ENCODE peak calls at places on chromosomes 5 and 9, in eight cellular contexts. Z is epithelial cell of esophagus, Q is adrenal gland, L is esophagus muscularis mucosa, O is colonic mucosa, Y is transverse colon, R is GM23338, V is psoas muscle. B is an unnamed sample.

GRCh38 chr5:143261748-143262392 is 141.6 kb downstream of the NR3C1 start:
- DNase-seq in R (no peak), Y (no peak), Z (peak), O (no peak), V (no peak), Q (no peak), L (no peak), B (no peak)

GRCh38 chr9:105510024-105510423 is 47.9 kb upstream of the FKTN start:
- DNase-seq in Q (no peak), L (no peak), Y (no peak), Z (peak), V (no peak), O (no peak), R (no peak), B (no peak)

GRCh38 chr9:130138791-130139190 is 33.4 kb upstream of the NCS1 start:
- DNase-seq in Y (peak), Q (peak), R (no peak), O (no peak), V (peak), L (no peak), Z (peak), B (no peak)

GRCh38 chr9:95116002-95116819 is 201.3 kb downstream of the FANCC start:
- DNase-seq in O (peak), L (no peak), Q (no peak), Y (peak), R (peak), V (no peak), Z (peak), B (peak)

GRCh38 chr5:125559296-125559695 is 812.9 kb upstream of the ZNF608 start:
- DNase-seq in Y (no peak), O (no peak), L (no peak), Q (peak), V (no peak), R (no peak), Z (peak), B (no peak)

GRCh38 chr5:153619706-153620105 is 129.2 kb downstream of the GRIA1 start:
- DNase-seq in Y (no peak), V (no peak), R (no peak), L (no peak), O (no peak), Q (no peak), Z (peak), B (no peak)

GRCh38 chr9:98931990-98932389 is 11.7 kb upstream of the COL15A1 start:
- DNase-seq in R (no peak), V (no peak), Y (no peak), Q (no peak), Z (no peak), L (no peak), O (no peak), B (no peak)

GRCh38 chr9:37452611-37453010 is 12.6 kb downstream of the ZBTB5 start:
- DNase-seq in Q (peak), R (no peak), V (no peak), Y (no peak), L (no peak), O (no peak), Z (no peak), B (no peak)

GRCh38 chr9:78288214-78288892 is 8.6 kb upstream of the PSAT1 start:
- DNase-seq in Q (no peak), Z (peak), Y (no peak), V (no peak), R (peak), L (no peak), O (no peak), B (no peak)

GRCh38 chr5:685262-686171 is 7.6 kb downstream of the TPPP start:
- DNase-seq in Q (peak), O (no peak), V (peak), Y (no peak), L (no peak), Z (no peak), R (no peak), B (no peak)

GRCh38 chr5:107121793-107122519 is 548.8 kb downstream of the EFNA5 start:
- DNase-seq in Y (no peak), L (no peak), Q (no peak), V (no peak), R (no peak), Z (no peak), O (no peak), B (no peak)

GRCh38 chr9:120676767-120677402 is 37.4 kb downstream of the MEGF9 start:
- DNase-seq in Q (no peak), O (no peak), Z (no peak), V (no peak), L (no peak), R (no peak), Y (no peak), B (no peak)

DNA sequence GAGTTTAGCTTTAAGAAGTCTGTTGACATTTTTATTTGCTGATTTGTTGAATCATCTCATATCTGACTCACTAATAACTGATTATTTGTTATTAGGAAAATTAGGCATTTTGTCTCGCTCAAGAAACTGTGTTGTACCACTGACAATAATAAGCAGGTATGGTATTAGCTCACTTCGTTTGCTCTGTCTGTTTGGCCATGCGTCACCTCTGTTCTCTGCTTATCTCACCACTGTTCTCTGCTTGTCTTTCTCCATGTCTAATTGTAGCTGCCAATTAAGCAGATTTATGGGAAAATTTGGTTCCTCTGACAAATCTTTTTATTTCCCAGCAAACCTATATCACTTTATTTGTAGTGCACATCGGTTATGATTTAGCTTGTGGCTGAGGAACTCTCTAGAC is 138.9 kb downstream of the WDR41 start:
- DNase-seq in Y (no peak), R (no peak), V (no peak), O (no peak), Q (no peak), L (no peak), Z (no peak), B (no peak)
- H3K4me3 ChIP-seq in Y (no peak), R (no peak), V (no peak), O (no peak), Q (no peak), L (no peak), Z (no peak), B (no peak)

GRCh38 chr9:90018688-90019087 is 413.9 kb downstream of the GADD45G start:
- DNase-seq in Q (peak), L (no peak), Z (no peak), Y (no peak), V (no peak), O (no peak), R (no peak), B (no peak)
- TF ChIP-seq CTCF in Q (no peak), L (no peak), Z (no peak), Y (no peak), V (no peak), O (no peak), R (no peak), B (no peak)

GRCh38 chr9:125422853-125423252 is 161.2 kb downstream of the GAPVD1 start:
- DNase-seq in V (no peak), R (no peak), Z (no peak), L (no peak), Q (no peak), O (no peak), Y (no peak), B (no peak)

GRCh38 chr9:125425901-125426515 is 164.4 kb downstream of the GAPVD1 start:
- DNase-seq in Z (no peak), L (no peak), R (no peak), Q (no peak), V (no peak), Y (no peak), O (no peak), B (no peak)

GRCh38 chr9:125425176-125425897 is 163.7 kb downstream of the GAPVD1 start:
- DNase-seq in R (no peak), Y (no peak), O (no peak), L (no peak), V (no peak), Z (no peak), Q (peak), B (no peak)

GRCh38 chr9:125421591-125422181 is 160.1 kb downstream of the GAPVD1 start:
- DNase-seq in O (no peak), V (no peak), Z (no peak), Y (no peak), Q (no peak), R (no peak), L (no peak), B (no peak)

GRCh38 chr9:125423964-125424363 is 162.3 kb downstream of the GAPVD1 start:
- DNase-seq in V (no peak), Y (no peak), Q (no peak), O (no peak), R (no peak), L (no peak), Z (no peak), B (no peak)
- H3K4me3 ChIP-seq in V (no peak), Y (no peak), Q (no peak), O (no peak), R (no peak), L (no peak), Z (no peak), B (no peak)

DNA sequence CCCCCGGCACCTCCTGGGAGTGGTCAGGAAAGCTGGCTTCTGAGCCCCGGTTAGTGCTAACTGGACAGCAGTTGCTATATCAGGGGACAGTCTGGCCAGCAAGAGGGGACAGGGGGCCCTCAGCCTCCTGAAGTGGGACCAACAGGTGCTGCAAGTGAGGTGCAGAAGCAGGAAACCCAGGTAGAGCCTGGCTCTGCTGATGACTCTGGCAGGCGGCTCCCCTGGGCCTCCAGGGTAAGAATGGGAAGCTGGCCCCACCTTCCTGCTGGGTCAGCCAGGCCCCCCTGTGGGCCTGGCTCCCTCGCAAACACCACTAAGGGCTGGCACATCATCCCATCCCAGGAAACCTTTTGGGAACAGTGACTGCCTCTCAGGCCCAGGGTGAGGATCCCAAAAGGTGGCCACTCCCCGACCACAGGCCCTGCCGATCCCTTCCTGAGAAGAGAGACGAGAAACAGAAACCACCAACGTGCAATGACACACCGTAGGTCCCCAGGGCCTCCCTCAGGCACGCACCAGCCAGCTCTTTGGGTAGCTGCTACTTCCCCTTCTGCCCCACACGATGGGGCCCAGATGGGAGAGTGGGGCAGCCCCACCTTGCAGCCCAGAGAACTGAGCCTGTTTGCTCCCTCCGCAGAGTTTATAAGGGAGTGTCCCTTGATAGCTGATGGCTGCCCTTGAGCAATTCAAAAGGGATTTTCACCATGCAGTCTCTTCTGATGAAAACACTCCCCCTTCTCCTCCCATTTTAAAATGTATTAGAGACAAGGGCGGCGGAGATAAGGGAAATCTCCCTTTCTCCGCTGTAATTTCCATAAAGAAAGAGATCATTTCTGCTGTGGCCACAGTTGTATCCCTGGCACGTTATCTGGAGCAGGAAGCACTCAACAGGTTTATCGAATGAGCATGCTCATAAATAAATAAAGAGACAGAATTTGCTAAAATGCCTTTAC is 76.8 kb downstream of the STK10 start:
- DNase-seq in V (peak), Y (peak), L (no peak), O (peak), R (peak), Z (peak), Q (no peak), B (no peak)
- TF ChIP-seq CTCF in V (no peak), Y (no peak), L (no peak), O (no peak), R (no peak), Z (no peak), Q (no peak), B (no peak)

GRCh38 chr5:51378415-51378777 is 4.9 kb upstream of the ISL1 start:
- DNase-seq in Q (no peak), V (no peak), Y (no peak), O (no peak), R (peak), Z (no peak), L (no peak), B (no peak)

GRCh38 chr5:51378061-51378409 is 5.2 kb upstream of the ISL1 start:
- DNase-seq in L (no peak), V (no peak), R (no peak), O (no peak), Q (no peak), Y (no peak), Z (no peak), B (no peak)

GRCh38 chr5:51376504-51376903 is 6.7 kb upstream of the ISL1 start:
- DNase-seq in V (no peak), O (no peak), R (no peak), Y (no peak), Q (no peak), L (no peak), Z (no peak), B (no peak)

GRCh38 chr5:51378778-51379652 is 4.2 kb upstream of the ISL1 start:
- DNase-seq in Z (peak), Q (no peak), L (no peak), V (no peak), O (no peak), R (peak), Y (no peak), B (no peak)

DNA sequence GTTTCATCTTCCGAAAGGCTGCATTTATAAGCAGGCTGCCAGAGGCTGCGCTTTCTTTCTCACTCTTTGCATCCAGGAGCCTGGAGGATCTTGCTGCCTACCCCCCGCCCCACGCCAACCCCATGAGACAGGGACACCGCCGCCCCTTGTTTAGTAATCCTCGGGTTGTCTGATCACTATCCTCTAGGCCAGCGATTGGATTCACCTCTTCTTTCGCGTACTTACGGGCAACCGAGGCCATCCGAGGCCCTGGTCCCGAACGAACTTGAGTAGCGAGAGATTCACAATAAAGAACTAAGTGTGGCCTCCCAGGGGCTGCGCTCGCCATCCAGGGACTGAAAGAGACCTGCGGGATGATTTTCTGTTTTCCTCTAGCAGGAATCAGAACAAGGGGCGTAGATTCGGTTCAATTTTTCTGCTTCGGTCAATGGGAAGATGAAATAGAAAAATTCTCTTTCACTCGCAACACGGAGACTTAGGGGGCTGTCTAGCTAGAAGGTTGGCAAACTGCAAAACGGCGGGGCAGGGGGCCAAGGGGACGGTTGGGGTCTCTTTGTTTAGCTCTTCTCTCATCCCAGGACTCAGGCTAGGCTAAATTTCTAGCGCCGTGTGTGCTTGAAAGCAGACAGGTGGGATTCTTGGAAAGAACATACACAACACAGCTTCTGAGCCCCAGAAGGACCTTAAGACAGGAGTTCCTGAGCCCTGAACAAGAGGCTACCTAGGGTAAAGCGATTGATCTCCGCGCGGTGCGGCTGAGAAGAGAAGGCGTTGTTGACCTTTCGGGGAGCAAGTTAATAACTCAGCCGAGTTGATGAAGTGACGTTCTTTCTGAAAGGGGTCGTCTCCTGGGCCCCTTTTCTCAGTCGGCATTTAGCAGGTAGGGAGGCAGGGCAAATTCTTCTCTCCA is 5.8 kb upstream of the ISL1 start:
- DNase-seq in Z (no peak), Q (no peak), L (no peak), Y (no peak), O (no peak), R (peak), V (no peak), B (no peak)
- H3K4me3 ChIP-seq in Z (no peak), Q (no peak), L (no peak), Y (no peak), O (no peak), R (peak), V (no peak), B (no peak)

GRCh38 chr5:140130949-140131733 is 5.4 kb downstream of the IGIP start:
- DNase-seq in Z (no peak), V (no peak), Y (no peak), Q (no peak), L (no peak), O (no peak), R (no peak), B (no peak)

GRCh38 chr5:140134277-140134935 is 8.7 kb downstream of the IGIP start:
- DNase-seq in Y (no peak), V (no peak), L (no peak), Z (no peak), Q (no peak), O (no peak), R (no peak), B (no peak)

GRCh38 chr5:140135127-140135526 is 9.4 kb downstream of the IGIP start:
- DNase-seq in Z (no peak), Q (no peak), L (no peak), O (no peak), R (no peak), V (no peak), Y (no peak), B (no peak)

GRCh38 chr5:140131967-140132409 is 6.3 kb downstream of the IGIP start:
- DNase-seq in L (peak), Z (peak), V (peak), O (no peak), Q (peak), R (no peak), Y (no peak), B (no peak)

GRCh38 chr5:140133514-140134167 is 7.9 kb downstream of the IGIP start:
- DNase-seq in R (no peak), Y (no peak), Q (no peak), L (peak), Z (no peak), O (no peak), V (no peak), B (no peak)
- TF ChIP-seq CTCF in R (no peak), Y (no peak), Q (no peak), L (no peak), Z (no peak), O (no peak), V (no peak), B (no peak)

DNA sequence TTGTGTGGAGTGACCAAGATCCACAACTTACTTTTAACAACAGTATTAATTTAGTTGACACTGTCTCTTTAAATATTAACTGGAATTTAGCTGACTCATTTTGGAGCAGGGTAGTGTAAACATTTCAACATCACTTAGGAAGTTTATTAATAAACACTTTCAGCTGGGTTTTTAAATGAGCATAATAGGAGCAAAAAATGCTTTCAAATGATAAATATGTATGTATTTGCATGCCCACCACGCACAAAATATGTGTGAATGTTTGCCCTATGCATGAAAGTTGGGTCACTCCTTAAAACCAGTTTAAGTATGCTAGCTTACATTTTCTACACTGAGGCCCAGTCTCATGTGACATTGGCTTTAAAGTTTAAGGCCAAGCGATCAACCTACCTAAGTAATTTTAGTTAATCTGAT is 2.9 kb downstream of the ZFAND5 start:
- DNase-seq in Z (peak), O (no peak), V (no peak), L (no peak), Y (no peak), R (no peak), Q (no peak), B (no peak)
- H3K4me3 ChIP-seq in Z (peak), O (peak), V (peak), L (peak), Y (peak), R (peak), Q (no peak), B (peak)

GRCh38 chr5:122140900-122141299 is 11.6 kb downstream of the ZNF474 start:
- DNase-seq in L (no peak), R (no peak), O (no peak), V (no peak), Q (no peak), Z (no peak), Y (no peak), B (no peak)

GRCh38 chr5:122145906-122146305 is 16.6 kb downstream of the ZNF474 start:
- DNase-seq in V (no peak), Y (no peak), L (no peak), R (no peak), Q (no peak), O (no peak), Z (no peak), B (no peak)

GRCh38 chr5:122141751-122142150 is 12.4 kb downstream of the ZNF474 start:
- DNase-seq in V (no peak), O (no peak), Q (no peak), Y (no peak), Z (no peak), L (peak), R (no peak), B (no peak)

GRCh38 chr5:122142480-122142879 is 13.1 kb downstream of the ZNF474 start:
- DNase-seq in Z (peak), L (peak), Q (no peak), O (no peak), Y (no peak), V (no peak), R (no peak), B (no peak)

DNA sequence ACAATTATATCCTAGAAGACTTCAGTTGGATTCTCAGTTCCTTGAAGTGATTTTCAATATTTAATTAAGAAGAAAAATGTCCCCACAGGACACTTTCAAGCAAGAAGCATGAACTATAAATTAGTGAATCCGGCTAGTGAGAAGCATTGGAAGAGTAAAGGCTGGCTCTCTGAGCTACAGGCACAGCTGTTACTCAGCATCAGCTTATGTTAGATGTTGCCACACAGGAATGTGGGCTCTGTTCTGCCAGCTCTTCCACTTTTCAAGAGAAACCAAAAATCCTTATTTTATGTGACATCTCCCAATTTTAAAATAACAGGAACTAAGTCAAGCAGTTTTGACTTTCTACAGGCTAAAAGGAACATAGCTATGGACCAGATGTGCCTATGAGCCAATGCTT is 14.9 kb downstream of the ZNF474 start:
- DNase-seq in O (no peak), R (no peak), Y (no peak), Q (no peak), Z (peak), V (no peak), L (no peak), B (no peak)
- TF ChIP-seq CTCF in O (no peak), R (no peak), Y (no peak), Q (no peak), Z (no peak), V (no peak), L (no peak), B (no peak)

B was measured in LNCaP clone FGC.